ENCODE peak calls at places on chromosome 14, in five cellular contexts. S is mesenchymal stem cell, F is psoas muscle, E is tibial artery, Z is A673. U is an unnamed sample. For H3K4me1, the result is how much of the 10 kb centered on the place peaks cover.

GRCh38 chr14:94115631-94116030 is 5.1 kb downstream of the IFI27 start:
- DNase-seq in S (no peak), F (no peak), E (no peak), Z (no peak), U (no peak)

GRCh38 chr14:47959753-47960152 is 284.3 kb upstream of the MDGA2 start:
- DNase-seq in S (peak), F (no peak), E (no peak), Z (no peak), U (peak)

GRCh38 chr14:20499108-20499507 is 6.2 kb upstream of the RNASE10 start:
- DNase-seq in S (no peak), F (no peak), E (no peak), Z (peak), U (no peak)

GRCh38 chr14:99724196-99724891 is 40.2 kb downstream of the CYP46A1 start:
- DNase-seq in S (no peak), F (no peak), E (no peak), Z (no peak), U (no peak)

GRCh38 chr14:28609228-28609828 is 157.3 kb upstream of the FOXG1 start:
- DNase-seq in S (peak), F (no peak), E (no peak), Z (peak), U (no peak)

GRCh38 chr14:105525861-105526780 is at the start of gene TMEM121:
- DNase-seq in S (no peak), F (no peak), E (no peak), Z (peak), U (no peak)

GRCh38 chr14:25150401-25150800 is 100.5 kb upstream of the STXBP6 start:
- DNase-seq in S (no peak), F (no peak), E (no peak), Z (no peak), U (no peak)

GRCh38 chr14:88286309-88286708 is 36.8 kb downstream of the KCNK10 start:
- DNase-seq in S (no peak), F (no peak), E (no peak), Z (no peak), U (peak)

GRCh38 chr14:22836301-22837058 is at the start of gene MMP14:
- DNase-seq in S (peak), F (peak), E (peak), Z (peak), U (peak)

GRCh38 chr14:60648934-60649814 is at the start of gene SIX1:
- DNase-seq in S (peak), F (peak), E (peak), Z (peak), U (no peak)

GRCh38 chr14:59090572-59090971 is 97.9 kb upstream of the DAAM1 start:
- DNase-seq in S (no peak), F (no peak), E (no peak), Z (no peak), U (no peak)

GRCh38 chr14:69654109-69654508 is 42.7 kb downstream of the SUSD6 start:
- DNase-seq in S (no peak), F (no peak), E (no peak), Z (no peak), U (peak)
- H3K27ac ChIP-seq in S (no peak), F (peak), E (no peak), Z (no peak), U (no peak)

GRCh38 chr14:64806202-64806861 is 73.4 kb downstream of the SPTB start:
- DNase-seq in S (peak), F (peak), E (no peak), Z (no peak), U (peak)
- H3K4me1 ChIP-seq in S (under half), F (under half), E (under half), Z (under half), U (under half)

GRCh38 chr14:103057372-103058208 is at the start of gene CDC42BPB:
- DNase-seq in S (peak), F (peak), E (peak), Z (peak), U (peak)

GRCh38 chr14:103057028-103057371 is 349 bp downstream of the CDC42BPB start:
- DNase-seq in S (peak), F (no peak), E (no peak), Z (peak), U (peak)

GRCh38 chr14:103056322-103057027 is 874 bp downstream of the CDC42BPB start:
- DNase-seq in S (peak), F (peak), E (peak), Z (peak), U (no peak)

GRCh38 chr14:103059556-103059955 is 2.2 kb upstream of the CDC42BPB start:
- DNase-seq in S (no peak), F (no peak), E (no peak), Z (no peak), U (no peak)

DNA sequence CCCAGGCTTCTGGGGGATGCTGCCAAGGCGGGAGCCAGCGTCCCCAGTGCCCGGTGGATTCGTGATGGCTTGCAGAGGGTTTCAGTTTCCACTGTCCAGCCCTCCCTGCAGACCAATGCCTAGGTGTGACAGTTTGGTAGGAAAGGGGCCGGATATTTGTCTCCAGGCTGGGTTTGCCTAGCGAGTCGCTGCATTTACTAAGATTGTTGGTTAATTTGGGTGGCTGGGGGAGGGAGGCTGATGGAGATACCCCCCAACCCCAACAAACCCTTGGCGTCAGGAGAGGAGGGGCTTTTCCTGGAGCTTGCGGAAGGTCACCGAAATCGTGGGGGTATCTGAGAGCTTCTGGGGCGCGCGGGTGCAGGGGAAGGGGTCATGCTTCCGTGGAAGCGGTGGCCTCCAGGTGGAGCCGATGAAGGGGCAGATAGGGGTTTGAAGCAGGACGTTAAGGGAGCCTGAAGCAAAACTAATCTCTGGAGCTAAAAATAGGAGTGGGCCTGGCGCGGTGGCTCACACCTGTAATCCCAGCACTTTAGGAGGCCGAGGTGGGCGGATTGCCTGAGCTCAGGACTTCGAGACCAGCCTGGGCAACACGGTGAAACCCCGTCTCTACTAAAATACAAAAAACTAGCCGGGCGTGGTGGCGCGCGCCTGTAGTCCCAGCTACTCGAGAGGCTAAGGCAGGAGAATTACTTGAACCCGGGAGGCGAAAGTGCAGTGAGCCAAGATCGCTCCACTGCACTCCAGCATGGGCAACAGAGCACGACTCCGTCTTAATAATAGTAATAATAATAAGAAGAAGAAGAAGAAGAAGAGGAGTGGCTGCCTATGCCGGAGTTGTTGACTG is 1.1 kb upstream of the CDC42BPB start:
- DNase-seq in S (peak), F (no peak), E (no peak), Z (no peak), U (peak)
- H3K27ac ChIP-seq in S (no peak), F (peak), E (peak), Z (peak), U (no peak)

DNA sequence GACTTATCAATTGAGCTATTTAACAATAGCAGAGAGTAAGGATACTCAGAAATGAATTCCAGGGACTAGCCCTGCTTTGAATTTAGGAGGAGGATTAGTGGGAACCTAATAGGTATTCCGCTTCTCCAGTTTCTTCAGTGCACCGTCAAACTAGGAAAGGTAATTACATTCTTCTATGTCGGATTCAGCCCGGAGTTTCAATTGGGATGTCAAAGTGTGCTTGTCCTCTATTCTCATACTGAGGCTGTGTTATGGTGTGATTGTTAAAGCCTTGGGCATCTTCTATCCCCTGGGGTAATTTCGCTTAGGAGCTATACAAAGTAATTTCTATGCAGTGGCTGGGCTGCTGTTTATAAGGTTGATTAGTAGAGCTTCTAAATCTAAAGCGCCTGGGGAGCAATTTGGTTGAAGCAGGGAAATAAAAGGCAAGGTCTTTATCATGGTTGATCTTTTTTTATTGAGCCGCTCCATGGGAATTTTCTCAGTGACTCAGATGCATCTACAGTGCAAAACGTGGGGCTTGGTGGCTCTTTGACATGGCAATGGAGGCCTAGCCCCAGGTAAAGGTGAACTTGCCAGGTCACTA is 399.6 kb downstream of the ZFP36L1 start:
- DNase-seq in S (no peak), F (no peak), E (no peak), Z (no peak), U (no peak)
- H3K4me1 ChIP-seq in S (under half), F (under half), E (half or more), Z (under half), U (under half)

DNA sequence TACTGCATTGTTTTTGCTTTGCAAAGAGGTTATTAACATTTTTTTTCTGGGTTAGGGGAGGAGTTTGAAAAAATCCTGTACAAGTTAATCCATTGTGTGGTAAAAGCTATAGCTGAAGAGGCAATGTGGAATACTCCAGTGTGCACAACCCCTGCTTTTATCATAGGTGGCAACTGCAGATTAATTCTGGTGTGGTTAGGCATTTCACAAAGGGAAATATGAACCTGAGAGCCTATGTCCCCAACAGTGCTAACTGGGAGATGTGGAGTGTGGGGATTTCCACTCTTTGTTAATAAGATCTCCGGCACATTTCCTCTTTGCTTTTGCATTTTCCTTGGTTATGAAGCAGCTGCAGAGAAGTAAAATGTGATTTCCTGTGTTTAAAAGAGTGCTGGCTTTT is 33.6 kb downstream of the PRORP start:
- DNase-seq in S (peak), F (no peak), E (no peak), Z (peak), U (no peak)
- H3K27ac ChIP-seq in S (peak), F (no peak), E (no peak), Z (peak), U (no peak)

DNA sequence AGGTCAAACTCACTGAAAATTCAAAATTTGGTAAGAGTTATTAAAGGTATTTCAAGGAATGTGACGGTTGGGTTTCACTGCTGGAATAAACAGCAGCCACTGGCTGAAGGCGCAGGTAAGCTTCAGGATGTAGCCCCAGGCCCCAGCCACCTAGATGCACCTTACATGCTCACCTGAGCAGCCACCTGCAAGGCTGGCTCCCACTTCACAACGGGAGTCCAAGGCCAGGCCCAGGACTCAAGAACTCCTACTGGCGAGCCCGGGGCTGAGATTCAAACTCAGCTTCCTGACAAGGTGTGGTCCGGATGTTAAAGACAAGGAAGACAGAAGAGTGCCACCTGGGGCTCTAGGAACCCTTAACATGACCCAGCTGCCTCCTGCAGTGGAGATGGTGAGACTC is 78.4 kb downstream of the ITPK1 start:
- DNase-seq in S (no peak), F (no peak), E (no peak), Z (no peak), U (no peak)
- H3K4me1 ChIP-seq in S (under half), F (under half), E (half or more), Z (under half), U (under half)